ENCODE peak calls at places on chromosomes 4 and X, in five cellular contexts. Y is GM13976; V is amygdala; R is HS-5; O is stimulated activated CD8-positive, alpha-beta memory T cell treated with anti-CD3 and anti-CD28 coated beads, Interleukin-4, amount 100 ng/mL, for 1 hour. U is an unnamed sample.

GRCh38 chr4:75698162-75698962 is 25.2 kb upstream of the G3BP2 start:
- DNase-seq in Y (peak), V (no peak), R (no peak), O (no peak), U (no peak)

GRCh38 chr4:16253127-16253960 is 27.1 kb upstream of the TAPT1 start:
- DNase-seq in Y (no peak), V (no peak), R (peak), O (no peak), U (peak)

GRCh38 chrX:18440835-18441234 is 15.4 kb downstream of the CDKL5 start:
- DNase-seq in Y (no peak), V (no peak), R (no peak), O (no peak), U (no peak)

GRCh38 chr4:176735300-176735699 is 57.4 kb downstream of the VEGFC start:
- DNase-seq in Y (no peak), V (no peak), R (peak), O (no peak), U (peak)

GRCh38 chrX:19991350-19991718 is 473 bp upstream of the BCLAF3 start:
- DNase-seq in Y (no peak), V (no peak), R (no peak), O (no peak), U (no peak)

GRCh38 chrX:71871367-71871766 is 39.3 kb upstream of the NHSL2 start:
- DNase-seq in Y (peak), V (peak), R (no peak), O (no peak), U (peak)

GRCh38 chrX:14029425-14030247 is at the start of gene GEMIN8:
- DNase-seq in Y (peak), V (peak), R (peak), O (peak), U (no peak)

GRCh38 chrX:103362504-103362903 is 6.2 kb downstream of the TCEAL9 start:
- DNase-seq in Y (no peak), V (no peak), R (no peak), O (no peak), U (no peak)

GRCh38 chr4:75514949-75515612 is 808 bp downstream of the THAP6 start:
- DNase-seq in Y (no peak), V (peak), R (no peak), O (no peak), U (no peak)

GRCh38 chr4:124053872-124054538 is 657.4 kb downstream of the SPRY1 start:
- DNase-seq in Y (no peak), V (no peak), R (no peak), O (no peak), U (no peak)